ENCODE peak calls at places on chromosomes 11 and 22, in ten cellular contexts. One of them, this sample, is unnamed.
A peak's percentile ranks its signal among the peaks of the same experiment; 100 is the strongest.

GRCh38 chr11:22666700-22667439 is 459 bp downstream of the GAS2 start:
- DNase-seq in A549: no peak
- DNase-seq in stomach: peak; percentile 67
- DNase-seq in spleen: peak; percentile 75
- DNase-seq in ovary: peak; percentile 59
- DNase-seq in endothelial cell of umbilical vein: peak; percentile 2
- DNase-seq in sigmoid colon: no peak
- DNase-seq in heart left ventricle: peak; percentile 58
- DNase-seq in body of pancreas: peak; percentile 84
- DNase-seq in tibial nerve: no peak
- DNase-seq in this sample: peak; percentile 20

GRCh38 chr11:106271686-106272085 is 194.2 kb downstream of the AASDHPPT start:
- DNase-seq in stomach: no peak
- DNase-seq in tibial nerve: no peak
- DNase-seq in body of pancreas: no peak
- DNase-seq in endothelial cell of umbilical vein: no peak
- DNase-seq in spleen: no peak
- DNase-seq in heart left ventricle: no peak
- DNase-seq in A549: no peak
- DNase-seq in ovary: no peak
- DNase-seq in sigmoid colon: no peak
- DNase-seq in this sample: no peak

GRCh38 chr11:2885017-2885675 is 429 bp downstream of the CDKN1C start:
- DNase-seq in spleen: peak; percentile 91
- DNase-seq in A549: no peak
- DNase-seq in sigmoid colon: peak; percentile 86
- DNase-seq in body of pancreas: peak; percentile 68
- DNase-seq in heart left ventricle: peak; percentile 69
- DNase-seq in stomach: peak; percentile 71
- DNase-seq in endothelial cell of umbilical vein: peak; percentile 42
- DNase-seq in ovary: peak; percentile 77
- DNase-seq in tibial nerve: no peak
- DNase-seq in this sample: peak; percentile 71

GRCh38 chr11:4665424-4665823 is 21.6 kb downstream of the OR51E1 start:
- DNase-seq in stomach: no peak
- DNase-seq in body of pancreas: no peak
- DNase-seq in tibial nerve: no peak
- DNase-seq in ovary: no peak
- DNase-seq in endothelial cell of umbilical vein: no peak
- DNase-seq in spleen: no peak
- DNase-seq in A549: no peak
- DNase-seq in sigmoid colon: no peak
- DNase-seq in heart left ventricle: no peak
- DNase-seq in this sample: no peak

GRCh38 chr11:69368119-69368880 is 74.3 kb downstream of the MYEOV start:
- DNase-seq in ovary: no peak
- DNase-seq in spleen: peak; percentile 54
- DNase-seq in endothelial cell of umbilical vein: no peak
- DNase-seq in stomach: no peak
- DNase-seq in sigmoid colon: peak; percentile 48
- DNase-seq in tibial nerve: no peak
- DNase-seq in body of pancreas: no peak
- DNase-seq in A549: no peak
- DNase-seq in heart left ventricle: no peak
- DNase-seq in this sample: no peak

GRCh38 chr22:24232124-24232523 is 12.8 kb downstream of the GGT5 start:
- DNase-seq in body of pancreas: no peak
- DNase-seq in A549: no peak
- DNase-seq in heart left ventricle: no peak
- DNase-seq in endothelial cell of umbilical vein: no peak
- DNase-seq in tibial nerve: no peak
- DNase-seq in sigmoid colon: no peak
- DNase-seq in stomach: no peak
- DNase-seq in ovary: no peak
- DNase-seq in spleen: no peak
- DNase-seq in this sample: no peak

GRCh38 chr11:101458161-101458560 is 125.6 kb downstream of the TRPC6 start:
- DNase-seq in spleen: no peak
- DNase-seq in A549: no peak
- DNase-seq in ovary: no peak
- DNase-seq in sigmoid colon: no peak
- DNase-seq in endothelial cell of umbilical vein: no peak
- DNase-seq in body of pancreas: no peak
- DNase-seq in stomach: no peak
- DNase-seq in tibial nerve: no peak
- DNase-seq in heart left ventricle: no peak
- DNase-seq in this sample: no peak

GRCh38 chr11:65243773-65244172 is 18.0 kb upstream of the POLA2 start:
- DNase-seq in spleen: no peak
- DNase-seq in endothelial cell of umbilical vein: no peak
- DNase-seq in sigmoid colon: no peak
- DNase-seq in ovary: no peak
- DNase-seq in tibial nerve: no peak
- DNase-seq in body of pancreas: no peak
- DNase-seq in A549: no peak
- DNase-seq in stomach: no peak
- DNase-seq in heart left ventricle: no peak
- DNase-seq in this sample: no peak

GRCh38 chr11:119236490-119236889 is 30.4 kb downstream of the CBL start:
- DNase-seq in tibial nerve: no peak
- DNase-seq in sigmoid colon: no peak
- DNase-seq in body of pancreas: no peak
- DNase-seq in A549: no peak
- DNase-seq in stomach: no peak
- DNase-seq in spleen: no peak
- DNase-seq in endothelial cell of umbilical vein: no peak
- DNase-seq in ovary: no peak
- DNase-seq in heart left ventricle: no peak
- DNase-seq in this sample: no peak

DNA sequence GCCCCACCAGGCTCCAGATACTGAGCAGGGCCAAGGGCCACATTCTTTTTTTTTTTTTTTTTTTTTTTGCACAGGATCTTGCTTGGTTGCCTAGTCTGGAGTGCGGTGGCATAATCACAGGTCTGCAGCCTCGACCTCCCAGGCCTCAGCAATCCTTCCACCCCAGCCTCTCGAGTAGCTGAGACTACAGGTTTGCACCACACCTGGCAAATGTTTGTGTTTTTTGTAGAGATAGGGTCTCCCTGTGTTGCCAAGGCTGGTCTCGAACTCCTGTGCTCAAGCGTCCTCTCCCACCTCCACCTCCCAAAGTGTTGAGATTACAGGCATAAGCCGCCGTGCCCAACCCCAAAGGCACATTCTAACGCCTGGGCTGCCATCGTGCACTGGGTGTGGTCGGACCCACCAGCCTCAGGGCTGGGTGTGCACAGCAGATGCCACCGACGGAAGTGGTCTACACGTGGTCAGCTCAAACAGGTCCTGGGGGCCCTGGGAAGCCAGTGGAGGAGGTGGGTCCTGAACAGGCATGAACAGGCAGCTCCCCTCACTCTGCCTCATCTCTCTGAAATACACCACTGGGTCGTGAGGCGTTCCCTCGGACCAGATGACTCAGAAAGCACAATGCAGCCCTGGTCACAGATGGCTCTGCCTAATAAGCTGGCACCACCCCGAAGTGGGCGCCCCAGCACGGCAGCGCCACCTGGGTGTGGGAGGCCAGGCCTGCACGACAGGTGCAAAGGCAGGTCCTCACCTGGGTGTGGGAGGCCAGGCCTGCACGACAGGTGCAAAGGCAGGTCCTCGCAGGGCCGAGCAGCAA is 5.1 kb upstream of the B4GALNT4 start:
- DNase-seq in heart left ventricle: no peak
- DNase-seq in body of pancreas: peak; percentile 77
- DNase-seq in stomach: peak; percentile 78
- DNase-seq in sigmoid colon: peak; percentile 57
- DNase-seq in ovary: no peak
- DNase-seq in spleen: peak; percentile 91
- DNase-seq in endothelial cell of umbilical vein: peak; percentile 37
- DNase-seq in tibial nerve: no peak
- DNase-seq in A549: peak; percentile 38
- DNase-seq in this sample: peak; percentile 88
- TF ChIP-seq POLR2A in heart left ventricle: no peak
- TF ChIP-seq POLR2A in body of pancreas: no peak
- TF ChIP-seq POLR2A in stomach: no peak
- TF ChIP-seq POLR2A in sigmoid colon: no peak
- TF ChIP-seq POLR2A in ovary: no peak
- TF ChIP-seq POLR2A in spleen: no peak
- TF ChIP-seq POLR2A in endothelial cell of umbilical vein: no peak
- TF ChIP-seq POLR2A in tibial nerve: no peak
- TF ChIP-seq POLR2A in A549: no peak
- TF ChIP-seq POLR2A in this sample: no peak

GRCh38 chr11:125404811-125405481 is 91.1 kb downstream of the FEZ1 start:
- DNase-seq in stomach: peak; percentile 69
- DNase-seq in body of pancreas: peak; percentile 74
- DNase-seq in heart left ventricle: peak; percentile 74
- DNase-seq in A549: peak; percentile 43
- DNase-seq in sigmoid colon: peak; percentile 76
- DNase-seq in spleen: peak; percentile 89
- DNase-seq in ovary: peak; percentile 86
- DNase-seq in tibial nerve: peak; percentile 74
- DNase-seq in endothelial cell of umbilical vein: peak; percentile 47
- DNase-seq in this sample: peak; percentile 63

GRCh38 chr11:125402436-125402835 is 93.6 kb downstream of the FEZ1 start:
- DNase-seq in ovary: no peak
- DNase-seq in endothelial cell of umbilical vein: peak; percentile 19
- DNase-seq in sigmoid colon: no peak
- DNase-seq in A549: no peak
- DNase-seq in heart left ventricle: no peak
- DNase-seq in body of pancreas: no peak
- DNase-seq in tibial nerve: no peak
- DNase-seq in spleen: peak; percentile 4
- DNase-seq in stomach: no peak
- DNase-seq in this sample: no peak

GRCh38 chr11:125401746-125402145 is 94.3 kb downstream of the FEZ1 start:
- DNase-seq in endothelial cell of umbilical vein: no peak
- DNase-seq in spleen: peak; percentile 41
- DNase-seq in heart left ventricle: no peak
- DNase-seq in sigmoid colon: no peak
- DNase-seq in A549: no peak
- DNase-seq in body of pancreas: no peak
- DNase-seq in stomach: no peak
- DNase-seq in tibial nerve: peak; percentile 39
- DNase-seq in ovary: peak; percentile 54
- DNase-seq in this sample: no peak

GRCh38 chr11:125407046-125407445 is 89.0 kb downstream of the FEZ1 start:
- DNase-seq in heart left ventricle: no peak
- DNase-seq in A549: no peak
- DNase-seq in ovary: no peak
- DNase-seq in endothelial cell of umbilical vein: no peak
- DNase-seq in tibial nerve: no peak
- DNase-seq in stomach: no peak
- DNase-seq in spleen: peak; percentile 41
- DNase-seq in sigmoid colon: no peak
- DNase-seq in body of pancreas: no peak
- DNase-seq in this sample: no peak

DNA sequence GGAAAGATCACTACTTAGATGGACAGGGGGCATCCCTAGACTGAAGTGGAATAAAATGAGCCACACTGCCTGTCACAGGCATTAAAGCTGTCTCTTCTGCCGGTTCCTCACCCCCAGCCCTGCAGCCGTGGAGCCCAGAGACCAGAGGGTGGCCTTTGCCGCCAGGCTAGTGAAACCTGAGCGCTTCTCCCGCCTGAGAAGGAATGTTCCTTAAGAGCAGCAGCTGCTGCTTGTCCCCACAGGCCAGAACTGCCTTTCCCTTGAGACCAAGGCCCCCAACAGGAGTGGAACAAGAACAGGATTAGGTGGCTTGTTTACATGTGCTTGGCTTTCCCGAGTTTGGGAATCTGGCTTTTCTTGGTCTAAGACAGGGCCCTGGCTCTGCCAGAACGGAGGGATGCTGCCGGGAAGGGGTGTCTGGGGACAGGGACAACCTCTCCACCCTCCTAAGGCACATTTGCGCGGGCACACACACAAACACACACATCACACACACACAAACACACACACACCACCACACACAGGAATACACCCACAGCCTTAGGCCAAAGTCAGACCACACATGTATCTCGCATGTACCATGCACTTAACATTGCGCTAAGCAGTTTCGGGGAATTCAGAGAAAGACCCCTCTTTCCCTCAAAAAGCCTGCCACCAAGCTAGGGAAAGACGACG is 91.8 kb downstream of the FEZ1 start:
- DNase-seq in sigmoid colon: no peak
- DNase-seq in A549: no peak
- DNase-seq in tibial nerve: no peak
- DNase-seq in stomach: no peak
- DNase-seq in ovary: no peak
- DNase-seq in heart left ventricle: no peak
- DNase-seq in endothelial cell of umbilical vein: no peak
- DNase-seq in spleen: peak; percentile 48
- DNase-seq in body of pancreas: no peak
- DNase-seq in this sample: no peak
- H3K27ac ChIP-seq in sigmoid colon: no peak overlapping the region
- H3K27ac ChIP-seq in A549: no peak overlapping the region
- H3K27ac ChIP-seq in tibial nerve: peak overlapping the region; percentile 4
- H3K27ac ChIP-seq in stomach: peak overlapping the region; percentile 43
- H3K27ac ChIP-seq in ovary: no peak overlapping the region
- H3K27ac ChIP-seq in heart left ventricle: no peak overlapping the region
- H3K27ac ChIP-seq in endothelial cell of umbilical vein: no peak overlapping the region
- H3K27ac ChIP-seq in spleen: no peak overlapping the region
- H3K27ac ChIP-seq in body of pancreas: no peak overlapping the region
- H3K27ac ChIP-seq in this sample: no peak overlapping the region

GRCh38 chr11:7986768-7987559 is at the start of gene EIF3F:
- DNase-seq in tibial nerve: peak; percentile 99
- DNase-seq in A549: peak; percentile 97
- DNase-seq in endothelial cell of umbilical vein: peak; percentile 100
- DNase-seq in stomach: peak; percentile 90
- DNase-seq in spleen: peak; percentile 93
- DNase-seq in body of pancreas: peak; percentile 94
- DNase-seq in heart left ventricle: peak; percentile 94
- DNase-seq in ovary: peak; percentile 89
- DNase-seq in sigmoid colon: peak; percentile 97
- DNase-seq in this sample: peak; percentile 92
- TF ChIP-seq POLR2A in tibial nerve: no peak
- TF ChIP-seq POLR2A in A549: peak; percentile 45
- TF ChIP-seq POLR2A in endothelial cell of umbilical vein: peak; percentile 53
- TF ChIP-seq POLR2A in stomach: no peak
- TF ChIP-seq POLR2A in spleen: no peak
- TF ChIP-seq POLR2A in body of pancreas: peak; percentile 68
- TF ChIP-seq POLR2A in heart left ventricle: peak; percentile 52
- TF ChIP-seq POLR2A in ovary: no peak
- TF ChIP-seq POLR2A in sigmoid colon: no peak
- TF ChIP-seq POLR2A in this sample: peak; percentile 45

DNA sequence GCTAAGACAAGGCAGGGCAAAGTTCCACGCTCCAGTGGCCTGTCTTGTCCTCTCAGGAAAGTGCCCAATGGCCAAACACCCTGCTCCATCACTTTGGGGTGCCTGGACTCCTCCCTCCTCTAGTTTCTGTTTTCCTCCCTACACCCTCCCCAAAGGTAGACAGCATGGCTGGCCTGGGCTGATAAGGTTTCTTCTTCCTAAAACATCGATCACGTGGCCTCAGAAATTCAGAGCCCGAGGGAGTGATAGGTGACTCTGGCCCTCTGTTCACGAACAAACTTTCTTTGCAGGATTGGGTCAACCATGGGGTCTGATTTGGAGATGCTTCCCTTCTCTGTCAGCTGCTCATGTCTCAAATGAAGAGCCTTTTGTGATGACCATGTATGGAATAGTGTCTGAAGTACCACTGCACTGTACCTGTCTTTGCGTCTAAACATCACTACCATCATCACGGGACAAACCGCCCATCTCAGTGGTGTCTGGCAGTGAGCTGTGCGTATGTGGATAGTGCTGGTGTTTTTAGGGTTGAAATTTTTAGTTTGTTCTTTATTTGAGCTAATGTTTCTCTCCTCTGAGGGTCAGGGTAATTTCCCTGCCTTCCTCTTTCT is 6.1 kb downstream of the MICAL2 start:
- DNase-seq in tibial nerve: no peak
- DNase-seq in sigmoid colon: no peak
- DNase-seq in ovary: no peak
- DNase-seq in body of pancreas: no peak
- DNase-seq in endothelial cell of umbilical vein: no peak
- DNase-seq in stomach: no peak
- DNase-seq in A549: no peak
- DNase-seq in heart left ventricle: no peak
- DNase-seq in spleen: no peak
- DNase-seq in this sample: no peak
- H3K27ac ChIP-seq in tibial nerve: peak overlapping the region; percentile 88
- H3K27ac ChIP-seq in sigmoid colon: peak overlapping the region; percentile 95
- H3K27ac ChIP-seq in ovary: no peak overlapping the region
- H3K27ac ChIP-seq in body of pancreas: no peak overlapping the region
- H3K27ac ChIP-seq in endothelial cell of umbilical vein: no peak overlapping the region
- H3K27ac ChIP-seq in stomach: peak overlapping the region; percentile 51
- H3K27ac ChIP-seq in A549: no peak overlapping the region
- H3K27ac ChIP-seq in heart left ventricle: no peak overlapping the region
- H3K27ac ChIP-seq in spleen: no peak overlapping the region
- H3K27ac ChIP-seq in this sample: peak overlapping the region; percentile 79

This sample was measured in transverse colon.